ENCODE peak calls at places on chromosomes 4 and X, in four cellular contexts. One of them, this sample, is unnamed.

GRCh38 chrX:16848541-16848940 is 21.6 kb downstream of the RBBP7 start:
- DNase-seq in K562: no peak
- DNase-seq in HepG2: no peak
- DNase-seq in WTC11: no peak
- DNase-seq in this sample: no peak

GRCh38 chr4:74615411-74615810 is 170.5 kb downstream of the AREG start:
- DNase-seq in K562: no peak
- DNase-seq in WTC11: no peak
- DNase-seq in HepG2: no peak
- DNase-seq in this sample: no peak

GRCh38 chrX:78665286-78665685 is 6.2 kb upstream of the RTL3 start:
- DNase-seq in K562: no peak
- DNase-seq in HepG2: no peak
- DNase-seq in WTC11: no peak
- DNase-seq in this sample: no peak

GRCh38 chrX:17475820-17476219 is 100.8 kb downstream of the NHS start:
- DNase-seq in K562: no peak
- DNase-seq in WTC11: no peak
- DNase-seq in HepG2: no peak
- DNase-seq in this sample: no peak

GRCh38 chrX:10167573-10167972 is 10.8 kb downstream of the CLCN4 start:
- DNase-seq in K562: no peak
- DNase-seq in WTC11: no peak
- DNase-seq in HepG2: no peak
- DNase-seq in this sample: no peak

GRCh38 chr4:131603705-131604104 is 1545.4 kb upstream of the PCDH10 start:
- DNase-seq in K562: no peak
- DNase-seq in HepG2: no peak
- DNase-seq in WTC11: no peak
- DNase-seq in this sample: no peak

GRCh38 chr4:20015825-20016224 is 235.9 kb upstream of the SLIT2 start:
- DNase-seq in WTC11: no peak
- DNase-seq in HepG2: no peak
- DNase-seq in K562: no peak
- DNase-seq in this sample: no peak

GRCh38 chrX:77527233-77528001 is 80.2 kb downstream of the FGF16 start:
- DNase-seq in WTC11: peak
- DNase-seq in HepG2: no peak
- DNase-seq in K562: peak
- DNase-seq in this sample: no peak

GRCh38 chrX:17967888-17968287 is 106.8 kb upstream of the RAI2 start:
- DNase-seq in K562: no peak
- DNase-seq in WTC11: no peak
- DNase-seq in HepG2: no peak
- DNase-seq in this sample: no peak

GRCh38 chr4:7590205-7590604 is 155.5 kb upstream of the PSAPL1 start:
- DNase-seq in K562: no peak
- DNase-seq in HepG2: no peak
- DNase-seq in WTC11: no peak
- DNase-seq in this sample: no peak

GRCh38 chrX:136130931-136131843 is 16.1 kb upstream of the FHL1 start:
- DNase-seq in K562: no peak
- DNase-seq in HepG2: peak
- DNase-seq in WTC11: no peak
- DNase-seq in this sample: no peak

GRCh38 chr4:185112104-185112503 is 31.0 kb upstream of the SLC25A4 start:
- DNase-seq in WTC11: no peak
- DNase-seq in HepG2: peak
- DNase-seq in K562: peak
- DNase-seq in this sample: no peak

GRCh38 chr4:72935462-72935861 is 134.1 kb downstream of the COX18 start:
- DNase-seq in WTC11: no peak
- DNase-seq in K562: no peak
- DNase-seq in HepG2: no peak
- DNase-seq in this sample: no peak

GRCh38 chr4:70737006-70737405 is 15.2 kb downstream of the RUFY3 start:
- DNase-seq in HepG2: no peak
- DNase-seq in K562: no peak
- DNase-seq in WTC11: no peak
- DNase-seq in this sample: no peak

GRCh38 chr4:81118086-81118485 is 87.6 kb downstream of the BMP3 start:
- DNase-seq in WTC11: no peak
- DNase-seq in HepG2: no peak
- DNase-seq in K562: no peak
- DNase-seq in this sample: no peak

GRCh38 chr4:81120055-81120454 is 89.5 kb downstream of the BMP3 start:
- DNase-seq in HepG2: no peak
- DNase-seq in WTC11: no peak
- DNase-seq in K562: no peak
- DNase-seq in this sample: no peak

GRCh38 chr4:81113024-81113423 is 82.5 kb downstream of the BMP3 start:
- DNase-seq in K562: no peak
- DNase-seq in WTC11: no peak
- DNase-seq in HepG2: no peak
- DNase-seq in this sample: no peak

DNA sequence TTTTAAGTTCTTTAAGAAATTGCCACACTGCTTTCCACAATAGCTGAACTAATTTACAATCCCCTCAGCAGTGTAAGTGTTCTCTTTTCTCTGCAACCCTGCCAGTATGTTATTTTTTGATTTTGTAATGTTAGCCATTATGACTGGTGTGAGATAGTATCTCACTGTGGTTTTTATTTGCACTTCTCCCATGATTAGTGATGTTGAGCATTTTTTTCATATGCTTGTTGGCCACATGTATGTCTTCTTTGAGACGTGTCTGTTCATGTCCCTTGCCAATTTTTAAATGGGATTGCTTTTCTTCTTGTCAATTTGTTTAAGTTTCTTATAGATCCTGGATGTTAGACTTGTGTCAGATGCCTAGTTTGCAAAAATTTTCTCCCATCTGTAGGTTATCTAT is 86.1 kb downstream of the BMP3 start:
- DNase-seq in K562: no peak
- DNase-seq in WTC11: no peak
- DNase-seq in HepG2: no peak
- DNase-seq in this sample: no peak
- TF ChIP-seq ELF4 in K562: no peak
- TF ChIP-seq ELF4 in WTC11: no peak
- TF ChIP-seq ELF4 in HepG2: no peak
- TF ChIP-seq ELF4 in this sample: no peak

DNA sequence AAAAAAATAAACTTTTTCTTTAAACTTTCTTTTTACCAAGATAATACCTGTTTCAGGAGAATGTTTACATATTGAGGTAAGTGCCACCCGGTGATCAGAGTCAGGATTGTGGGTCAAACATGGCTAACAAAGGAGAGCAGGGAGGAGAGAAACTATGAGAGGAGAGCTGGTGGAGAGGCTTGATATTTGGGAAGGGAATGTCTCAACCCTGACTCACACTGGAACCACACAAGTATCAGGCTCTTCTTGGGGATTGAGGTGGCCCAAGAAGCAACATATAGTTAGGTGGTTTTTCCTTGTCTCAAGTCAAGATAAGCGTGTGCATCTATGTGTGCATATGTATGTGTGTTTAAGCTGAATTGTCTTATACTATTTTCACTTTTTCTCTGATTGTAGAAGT is 6.7 kb downstream of the TCEAL1 start:
- DNase-seq in HepG2: no peak
- DNase-seq in WTC11: no peak
- DNase-seq in K562: no peak
- DNase-seq in this sample: no peak
- TF ChIP-seq ELF4 in HepG2: no peak
- TF ChIP-seq ELF4 in WTC11: no peak
- TF ChIP-seq ELF4 in K562: no peak
- TF ChIP-seq ELF4 in this sample: no peak

DNA sequence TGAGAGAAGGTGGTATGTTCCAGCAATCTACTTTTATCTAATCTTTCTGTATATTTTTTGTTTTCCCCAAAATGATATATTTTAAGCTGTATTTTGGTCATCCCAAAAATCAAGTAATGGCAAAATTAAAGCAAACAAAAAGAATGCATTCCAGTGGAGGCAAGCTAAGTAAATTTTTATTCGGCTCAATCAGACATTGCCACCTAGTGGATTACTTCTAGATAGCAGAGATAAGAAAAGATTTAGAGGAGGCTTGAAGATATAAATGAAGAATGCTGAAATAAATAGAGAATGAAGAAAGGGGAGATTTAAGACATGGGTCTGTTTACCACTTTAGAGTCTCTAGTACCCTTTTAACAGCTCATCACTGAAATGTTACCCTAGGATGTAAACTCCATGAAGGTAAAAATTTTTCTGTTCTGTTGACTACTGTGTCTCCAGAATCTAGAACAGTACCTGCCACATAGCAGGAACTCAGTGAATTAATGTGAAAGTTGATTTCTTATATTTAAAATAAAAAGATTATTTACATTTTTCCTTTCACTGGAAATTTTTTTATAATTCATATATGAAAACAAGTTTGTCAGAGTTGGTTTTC is 110.9 kb upstream of the ANK2 start:
- DNase-seq in WTC11: no peak
- DNase-seq in HepG2: peak
- DNase-seq in K562: peak
- DNase-seq in this sample: peak
- TF ChIP-seq ELF4 in WTC11: no peak
- TF ChIP-seq ELF4 in HepG2: no peak
- TF ChIP-seq ELF4 in K562: no peak
- TF ChIP-seq ELF4 in this sample: no peak

GRCh38 chr4:87851955-87852354 is 19.2 kb downstream of the MEPE start:
- DNase-seq in WTC11: no peak
- DNase-seq in HepG2: no peak
- DNase-seq in K562: no peak
- DNase-seq in this sample: no peak

GRCh38 chr4:87849612-87850011 is 16.8 kb downstream of the MEPE start:
- DNase-seq in HepG2: no peak
- DNase-seq in WTC11: no peak
- DNase-seq in K562: no peak
- DNase-seq in this sample: no peak

GRCh38 chr4:87844476-87844875 is 11.7 kb downstream of the MEPE start:
- DNase-seq in K562: no peak
- DNase-seq in WTC11: no peak
- DNase-seq in HepG2: no peak
- DNase-seq in this sample: no peak

GRCh38 chr4:87851332-87851731 is 18.6 kb downstream of the MEPE start:
- DNase-seq in K562: no peak
- DNase-seq in HepG2: no peak
- DNase-seq in WTC11: no peak
- DNase-seq in this sample: no peak

DNA sequence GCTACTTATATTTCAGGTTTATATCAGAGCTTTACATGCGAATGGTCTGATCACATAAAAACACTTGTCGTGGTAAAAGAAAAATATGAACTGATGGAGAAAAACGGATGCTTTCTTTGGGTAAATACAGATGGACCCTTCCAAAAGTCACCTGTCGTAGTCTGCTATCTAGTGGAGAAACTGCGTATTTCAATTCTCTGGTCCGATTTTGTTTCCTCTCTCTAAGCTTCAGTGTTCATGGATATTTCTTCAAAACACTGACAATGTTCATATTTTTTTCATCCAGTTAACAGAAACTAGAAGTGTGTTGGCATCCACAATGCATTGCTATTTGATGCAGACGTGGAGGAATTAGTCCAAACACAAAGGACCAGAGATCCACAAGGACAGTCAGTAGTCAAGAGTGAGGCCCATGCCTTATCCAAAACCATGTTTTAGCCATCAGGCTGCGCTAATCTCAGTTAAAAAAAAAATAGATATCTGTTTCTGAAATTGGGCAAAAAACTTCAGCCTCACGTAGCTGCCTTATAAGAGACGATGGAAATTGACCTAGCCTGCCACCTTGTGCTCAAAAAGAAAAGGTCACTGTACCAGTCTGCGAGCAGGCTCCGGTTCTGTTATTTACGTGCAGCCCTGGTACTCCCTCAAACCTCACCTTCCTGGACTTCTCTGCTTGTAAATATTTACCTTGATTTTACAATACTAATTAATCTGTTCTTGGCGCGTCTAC is 16.0 kb downstream of the MEPE start:
- DNase-seq in WTC11: peak
- DNase-seq in K562: peak
- DNase-seq in HepG2: peak
- DNase-seq in this sample: peak
- TF ChIP-seq ELF4 in WTC11: no peak
- TF ChIP-seq ELF4 in K562: no peak
- TF ChIP-seq ELF4 in HepG2: no peak
- TF ChIP-seq ELF4 in this sample: no peak

DNA sequence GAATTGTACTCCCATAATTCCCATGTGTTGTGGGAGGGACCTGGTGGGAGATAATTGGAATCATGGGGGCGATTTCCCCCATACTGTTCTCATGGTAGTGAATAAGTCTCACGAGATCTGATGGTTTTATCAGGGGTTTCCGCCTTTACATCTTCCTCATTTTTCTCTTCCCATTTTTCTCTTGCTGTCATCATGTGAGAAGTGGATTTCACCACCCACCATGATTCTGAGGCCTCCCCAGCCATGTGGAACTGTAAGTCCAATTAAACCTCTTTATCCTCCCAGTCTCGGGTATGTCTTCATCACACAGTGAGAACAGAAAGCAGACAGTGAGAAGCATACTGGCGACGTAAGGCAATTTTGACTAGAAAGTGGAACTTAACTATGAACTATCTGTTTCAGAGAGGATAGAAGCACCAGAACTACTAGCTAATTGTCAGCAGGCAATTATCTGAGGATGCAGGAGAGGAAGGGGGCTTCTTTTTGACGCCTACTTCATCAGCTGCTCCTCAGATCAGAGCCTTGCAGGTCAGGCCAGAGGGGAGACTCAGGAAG is 8.5 kb upstream of the GPR50 start:
- DNase-seq in WTC11: no peak
- DNase-seq in HepG2: no peak
- DNase-seq in K562: no peak
- DNase-seq in this sample: no peak
- TF ChIP-seq ELF4 in WTC11: no peak
- TF ChIP-seq ELF4 in HepG2: no peak
- TF ChIP-seq ELF4 in K562: no peak
- TF ChIP-seq ELF4 in this sample: no peak

GRCh38 chr4:2069161-2069971 is 10.2 kb downstream of the NAT8L start:
- DNase-seq in HepG2: no peak
- DNase-seq in WTC11: peak
- DNase-seq in K562: no peak
- DNase-seq in this sample: no peak

GRCh38 chr4:2067446-2068197 is 8.5 kb downstream of the NAT8L start:
- DNase-seq in K562: no peak
- DNase-seq in HepG2: no peak
- DNase-seq in WTC11: peak
- DNase-seq in this sample: no peak

GRCh38 chr4:2069986-2070385 is 10.9 kb downstream of the NAT8L start:
- DNase-seq in WTC11: peak
- DNase-seq in HepG2: no peak
- DNase-seq in K562: no peak
- DNase-seq in this sample: no peak

GRCh38 chr4:2068198-2068470 is 9.0 kb downstream of the NAT8L start:
- DNase-seq in WTC11: no peak
- DNase-seq in K562: no peak
- DNase-seq in HepG2: no peak
- DNase-seq in this sample: no peak

DNA sequence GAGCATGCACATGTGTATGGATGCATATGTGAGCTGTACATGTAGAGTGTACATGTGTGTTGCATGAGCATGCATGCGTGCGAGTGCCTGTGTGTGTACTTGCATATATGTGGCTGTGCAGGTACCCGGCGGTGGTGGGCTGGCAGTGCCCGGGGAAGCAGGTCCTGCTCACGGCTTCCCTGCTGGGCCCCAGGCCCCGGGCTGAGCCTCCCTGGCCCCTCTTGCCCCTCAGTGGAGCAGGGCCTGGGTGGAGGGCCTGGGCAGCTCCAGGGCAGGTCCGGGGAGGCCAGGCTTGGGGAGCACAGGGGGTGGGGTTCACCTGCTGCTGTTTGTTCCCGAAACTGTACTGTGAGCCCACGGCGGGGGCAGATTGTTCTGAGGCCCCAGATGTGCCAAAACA is 9.4 kb downstream of the NAT8L start:
- DNase-seq in WTC11: peak
- DNase-seq in K562: no peak
- DNase-seq in HepG2: no peak
- DNase-seq in this sample: no peak
- TF ChIP-seq ELF4 in WTC11: no peak
- TF ChIP-seq ELF4 in K562: no peak
- TF ChIP-seq ELF4 in HepG2: no peak
- TF ChIP-seq ELF4 in this sample: no peak

This sample was measured in HEK293T.